ENCODE peak calls at places on chromosomes 13 and 19, in seven cellular contexts. N is NCI-H1092 treated with DMSO at 0.1 percent for 48 hours, W is GM04504, H is astrocyte of the spinal cord, Q is cardiac fibroblast, E is Kasumi-1, B is GM20000. L is an unnamed sample.

GRCh38 chr13:78241278-78241919 is 322.8 kb upstream of the EDNRB start:
- DNase-seq in B (peak), Q (peak), W (peak), N (peak), H (peak), E (peak), L (no peak)

GRCh38 chr19:14113762-14114414 is 3.7 kb downstream of the PRKACA start:
- DNase-seq in B (no peak), H (no peak), E (peak), W (no peak), N (no peak), Q (no peak), L (no peak)

GRCh38 chr13:106117035-106117434 is 418.4 kb downstream of the EFNB2 start:
- DNase-seq in W (no peak), N (no peak), E (no peak), Q (no peak), H (peak), B (no peak), L (no peak)

GRCh38 chr19:38697197-38697596 is 47.1 kb downstream of the CAPN12 start:
- DNase-seq in W (no peak), N (no peak), H (no peak), E (no peak), B (no peak), Q (no peak), L (no peak)

GRCh38 chr19:21221653-21222052 is 79.8 kb downstream of the ZNF431 start:
- DNase-seq in Q (peak), N (no peak), E (no peak), B (no peak), W (no peak), H (no peak), L (no peak)

GRCh38 chr13:101127741-101128353 is 288.5 kb downstream of the NALCN start:
- DNase-seq in W (no peak), E (peak), B (peak), N (peak), Q (peak), H (peak), L (no peak)

GRCh38 chr19:13920940-13921744 is 15.1 kb downstream of the CC2D1A start:
- DNase-seq in B (peak), N (no peak), E (peak), H (peak), W (no peak), Q (peak), L (no peak)

GRCh38 chr19:4538601-4538954 is 1.3 kb downstream of the LRG1 start:
- DNase-seq in E (no peak), W (no peak), H (no peak), Q (no peak), B (no peak), N (no peak), L (no peak)

GRCh38 chr19:39970674-39971379 is at the start of gene PSMC4:
- DNase-seq in E (peak), W (peak), Q (peak), B (peak), N (peak), H (peak), L (peak)

GRCh38 chr19:10510301-10510802 is 6.9 kb downstream of the S1PR5 start:
- DNase-seq in N (no peak), Q (peak), H (no peak), W (no peak), B (peak), E (peak), L (no peak)

GRCh38 chr13:38872693-38873092 is 117.9 kb downstream of the STOML3 start:
- DNase-seq in B (peak), H (peak), N (peak), E (peak), Q (peak), W (peak), L (no peak)

GRCh38 chr19:39692166-39692565 is 12.1 kb upstream of the LGALS14 start:
- DNase-seq in B (no peak), E (no peak), H (no peak), N (no peak), Q (no peak), W (no peak), L (no peak)

GRCh38 chr19:54178581-54179261 is 5.8 kb upstream of the TMC4 start:
- DNase-seq in N (peak), Q (no peak), H (no peak), B (no peak), W (no peak), E (no peak), L (peak)

GRCh38 chr19:33904681-33905080 is 108.0 kb downstream of the KCTD15 start:
- DNase-seq in H (peak), N (no peak), Q (peak), B (no peak), E (no peak), W (no peak), L (no peak)

GRCh38 chr13:102035969-102036368 is 365.9 kb downstream of the FGF14 start:
- DNase-seq in Q (no peak), B (no peak), N (peak), W (no peak), H (no peak), E (no peak), L (peak)

GRCh38 chr13:26605845-26606244 is 48.4 kb downstream of the WASF3 start:
- DNase-seq in E (no peak), W (no peak), N (no peak), H (no peak), B (no peak), Q (no peak), L (no peak)

GRCh38 chr13:29846475-29847256 is 3.8 kb downstream of the UBL3 start:
- DNase-seq in H (peak), N (no peak), B (no peak), W (no peak), Q (peak), E (no peak), L (no peak)

GRCh38 chr19:58511353-58512208 is at the start of gene SLC27A5:
- DNase-seq in B (no peak), N (no peak), W (no peak), H (no peak), Q (no peak), E (no peak), L (no peak)

GRCh38 chr19:36547001-36547732 is 19.1 kb upstream of the ZNF260 start:
- DNase-seq in B (no peak), H (peak), Q (peak), N (no peak), W (no peak), E (no peak), L (no peak)

GRCh38 chr19:36151144-36152051 is 849 bp downstream of the COX7A1 start:
- DNase-seq in E (no peak), Q (peak), H (no peak), N (no peak), B (peak), W (no peak), L (no peak)

GRCh38 chr19:14961956-14962685 is 17.5 kb downstream of the SLC1A6 start:
- DNase-seq in H (no peak), E (no peak), B (no peak), Q (no peak), W (no peak), N (no peak), L (no peak)

GRCh38 chr19:34475026-34475974 is 6.3 kb upstream of the WTIP start:
- DNase-seq in W (peak), B (no peak), Q (peak), H (peak), N (no peak), E (peak), L (no peak)

GRCh38 chr13:109160887-109161669 is 531.7 kb downstream of the MYO16 start:
- DNase-seq in H (no peak), E (no peak), Q (peak), N (no peak), W (no peak), B (peak), L (no peak)

GRCh38 chr13:33262069-33262487 is 23.5 kb downstream of the STARD13 start:
- DNase-seq in Q (peak), B (no peak), W (no peak), H (no peak), E (no peak), N (no peak), L (peak)

GRCh38 chr13:45349438-45349837 is 8.5 kb upstream of the TPT1 start:
- DNase-seq in H (no peak), W (no peak), E (no peak), N (no peak), B (no peak), Q (peak), L (no peak)

GRCh38 chr19:4556574-4557185 is 2.8 kb downstream of the SEMA6B start:
- DNase-seq in E (no peak), W (no peak), Q (peak), B (no peak), H (no peak), N (no peak), L (no peak)

GRCh38 chr19:42316223-42317211 is 3.4 kb downstream of the TMEM145 start:
- DNase-seq in B (peak), Q (peak), N (no peak), E (peak), W (no peak), H (no peak), L (peak)

GRCh38 chr19:18230941-18231734 is 4.9 kb upstream of the PDE4C start:
- DNase-seq in N (no peak), H (no peak), B (no peak), W (no peak), E (peak), Q (peak), L (no peak)

GRCh38 chr13:39020853-39021462 is 16.9 kb downstream of the PROSER1 start:
- DNase-seq in B (no peak), W (no peak), E (no peak), N (no peak), Q (no peak), H (no peak), L (no peak)

GRCh38 chr13:106156468-106156867 is 379.0 kb downstream of the EFNB2 start:
- DNase-seq in Q (peak), B (no peak), H (peak), W (peak), N (no peak), E (no peak), L (no peak)

GRCh38 chr19:16944626-16945363 is 56.0 kb downstream of the F2RL3 start:
- DNase-seq in W (no peak), B (no peak), Q (no peak), N (no peak), E (no peak), H (no peak), L (no peak)

L was measured in DMS153.